ENCODE peak calls at places on chromosome 21, in six cellular contexts. H is aorta; A is lower lobe of right lung; Q is right lobe of liver; K is left lung; S is CD8-positive, alpha-beta memory T cell. G is an unnamed sample.

GRCh38 chr21:24910591-24910990 is 696.7 kb downstream of the MRPL39 start:
- DNase-seq in K (no peak), H (no peak), A (no peak), S (no peak), Q (no peak), G (no peak)

GRCh38 chr21:42974832-42975820 is 764 bp downstream of the PKNOX1 start:
- DNase-seq in A (peak; percentile 78), S (peak; percentile 64), H (peak; percentile 78), K (peak; percentile 89), Q (peak; percentile 79), G (peak; percentile 71)

GRCh38 chr21:16330340-16331319 is 600.8 kb downstream of the USP25 start:
- DNase-seq in H (no peak), S (no peak), A (no peak), Q (no peak), K (no peak), G (no peak)

GRCh38 chr21:17576080-17576835 is 36.4 kb downstream of the BTG3 start:
- DNase-seq in H (no peak), S (no peak), A (no peak), K (no peak), Q (no peak), G (no peak)

GRCh38 chr21:29190920-29191319 is 60.5 kb downstream of the MAP3K7CL start:
- DNase-seq in K (no peak), S (no peak), A (peak; percentile 59), Q (no peak), H (no peak), G (no peak)

GRCh38 chr21:40587786-40588353 is 259.1 kb downstream of the DSCAM start:
- DNase-seq in Q (no peak), K (no peak), A (no peak), H (no peak), S (no peak), G (no peak)

GRCh38 chr21:17526771-17527170 is 13.9 kb downstream of the CXADR start:
- DNase-seq in Q (no peak), K (no peak), A (no peak), S (no peak), H (no peak), G (no peak)

GRCh38 chr21:17610862-17611261 is 1.8 kb downstream of the BTG3 start:
- DNase-seq in Q (no peak), S (no peak), H (peak; percentile 43), A (no peak), K (peak; percentile 34), G (no peak)

GRCh38 chr21:28974531-28975227 is 18.0 kb downstream of the LTN1 start:
- DNase-seq in A (no peak), H (no peak), K (no peak), Q (no peak), S (no peak), G (no peak)

GRCh38 chr21:14754682-14755081 is 208.6 kb upstream of the SAMSN1 start:
- DNase-seq in S (no peak), Q (no peak), A (no peak), H (no peak), K (no peak), G (no peak)

GRCh38 chr21:26966978-26967913 is at the start of gene ADAMTS5:
- DNase-seq in A (peak; percentile 47), K (peak; percentile 77), S (no peak), Q (peak; percentile 42), H (peak; percentile 66), G (peak; percentile 33)
- H3K27me3 ChIP-seq in A (peaks cover 41% of the 10 kb centered on the region), K (peaks cover 72% of the 10 kb centered on the region), S (no peaks in the 10 kb centered on the region), Q (peaks cover 6% of the 10 kb centered on the region), H (no peaks in the 10 kb centered on the region), G (peaks cover 14% of the 10 kb centered on the region)

DNA sequence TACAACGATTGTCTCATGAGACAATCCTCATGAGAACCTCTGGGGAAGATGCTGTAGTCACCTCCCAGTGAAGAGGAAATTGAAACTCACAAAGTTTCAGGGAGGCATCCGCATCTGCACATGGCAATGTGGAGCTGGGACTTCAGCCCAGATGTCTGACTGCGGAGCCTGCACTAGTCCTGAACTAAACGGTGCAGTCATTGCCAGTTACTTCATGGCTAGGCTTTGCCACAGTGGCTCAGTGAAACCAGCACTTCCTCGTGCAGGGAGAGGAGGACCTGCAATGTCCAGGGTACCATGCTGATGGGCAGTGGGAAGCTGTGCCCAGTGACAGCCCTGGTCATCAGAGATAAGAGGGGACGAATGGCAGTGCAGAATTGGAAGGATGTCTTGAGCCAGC is 40.7 kb upstream of the ETS2 start:
- DNase-seq in K (no peak), Q (no peak), H (no peak), S (no peak), A (no peak), G (no peak)
- H3K27me3 ChIP-seq in K (no peaks in the 10 kb centered on the region), Q (no peaks in the 10 kb centered on the region), H (no peaks in the 10 kb centered on the region), S (no peaks in the 10 kb centered on the region), A (no peaks in the 10 kb centered on the region), G (no peaks in the 10 kb centered on the region)

DNA sequence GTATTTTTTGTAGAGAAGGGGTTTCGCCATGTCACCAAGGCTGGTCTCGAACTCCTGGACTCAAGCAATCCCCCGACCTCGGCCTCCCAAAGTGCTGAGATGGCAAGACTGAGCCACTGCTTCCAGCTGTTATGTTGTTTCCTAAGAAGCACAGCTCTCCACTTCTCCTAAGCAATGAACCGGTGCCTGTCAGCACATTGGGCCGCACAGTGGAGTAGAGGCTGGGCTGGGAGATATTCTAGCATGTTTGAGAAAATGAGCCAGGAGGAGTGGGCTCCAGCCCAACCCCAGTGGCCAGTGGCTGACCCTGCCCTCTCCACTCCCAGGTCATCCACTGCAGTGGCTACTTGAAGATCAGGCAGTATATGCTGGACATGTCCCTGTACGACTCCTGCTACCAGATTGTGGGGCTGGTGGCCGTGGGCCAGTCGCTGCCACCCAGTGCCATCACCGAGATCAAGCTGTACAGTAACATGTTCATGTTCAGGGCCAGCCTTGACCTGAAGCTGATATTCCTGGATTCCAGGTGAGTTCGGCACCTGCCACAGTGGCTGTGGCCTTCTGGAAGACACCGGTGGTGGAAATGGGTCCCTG is 27.0 kb downstream of the SIM2 start:
- DNase-seq in Q (no peak), A (no peak), S (no peak), H (no peak), K (no peak), G (no peak)
- H3K27me3 ChIP-seq in Q (no peaks in the 10 kb centered on the region), A (peaks cover 21% of the 10 kb centered on the region), S (peaks cover 4% of the 10 kb centered on the region), H (no peaks in the 10 kb centered on the region), K (peaks cover 37% of the 10 kb centered on the region), G (no peaks in the 10 kb centered on the region)

GRCh38 chr21:41743321-41744027 is 23.4 kb downstream of the RIPK4 start:
- DNase-seq in Q (no peak), S (no peak), A (no peak), K (no peak), H (no peak), G (no peak)
- H3K27me3 ChIP-seq in Q (no peaks in the 10 kb centered on the region), S (no peaks in the 10 kb centered on the region), A (peaks cover 3% of the 10 kb centered on the region), K (peaks cover 8% of the 10 kb centered on the region), H (no peaks in the 10 kb centered on the region), G (no peaks in the 10 kb centered on the region)

GRCh38 chr21:34970126-34970525 is 79.0 kb downstream of the RUNX1 start:
- DNase-seq in A (no peak), S (no peak), H (no peak), Q (no peak), K (no peak), G (no peak)
- H3K27me3 ChIP-seq in A (no peaks in the 10 kb centered on the region), S (no peaks in the 10 kb centered on the region), H (no peaks in the 10 kb centered on the region), Q (no peaks in the 10 kb centered on the region), K (no peaks in the 10 kb centered on the region), G (no peaks in the 10 kb centered on the region)

GRCh38 chr21:45980697-45981096 is 873 bp upstream of the COL6A1 start:
- DNase-seq in H (no peak), A (no peak), Q (no peak), K (no peak), S (no peak), G (no peak)

GRCh38 chr21:45979651-45980050 is 1.9 kb upstream of the COL6A1 start:
- DNase-seq in Q (no peak), K (peak; percentile 44), A (peak; percentile 19), H (peak; percentile 33), S (no peak), G (no peak)

GRCh38 chr21:45977396-45977795 is 4.2 kb upstream of the COL6A1 start:
- DNase-seq in S (no peak), H (peak; percentile 66), A (no peak), K (peak; percentile 58), Q (no peak), G (no peak)

GRCh38 chr21:45980271-45980670 is 1.3 kb upstream of the COL6A1 start:
- DNase-seq in A (no peak), Q (no peak), S (no peak), K (no peak), H (no peak), G (no peak)

DNA sequence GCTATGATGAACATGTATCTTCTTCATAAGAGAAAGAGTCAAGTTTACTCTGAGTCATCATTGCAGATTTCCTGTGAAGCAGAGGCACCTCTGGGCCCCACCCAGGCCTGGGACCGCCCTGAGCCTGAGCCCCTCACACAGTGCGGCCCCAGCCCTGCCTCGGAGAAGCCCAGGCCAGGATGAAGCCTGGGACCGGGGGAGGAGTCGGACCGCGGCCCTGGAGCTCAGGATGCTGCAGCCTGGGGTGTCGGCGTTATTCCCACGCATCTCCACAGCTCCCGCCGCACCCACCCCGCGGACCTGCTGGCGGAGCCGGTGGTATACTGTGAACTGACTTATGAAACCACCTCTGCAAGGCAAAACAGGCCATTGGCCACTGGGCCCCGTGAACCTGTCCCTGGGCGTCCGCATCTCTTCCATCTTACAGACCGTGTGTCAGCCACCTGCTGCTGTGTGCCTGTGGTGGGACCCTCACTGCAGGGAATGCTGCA is 2.4 kb upstream of the COL6A1 start:
- DNase-seq in H (peak; percentile 30), A (peak; percentile 42), Q (no peak), K (peak; percentile 72), S (no peak), G (no peak)
- H3K27me3 ChIP-seq in H (no peaks in the 10 kb centered on the region), A (peaks cover 18% of the 10 kb centered on the region), Q (peaks cover 6% of the 10 kb centered on the region), K (peaks cover 79% of the 10 kb centered on the region), S (peaks cover 11% of the 10 kb centered on the region), G (peaks cover 2% of the 10 kb centered on the region)

GRCh38 chr21:33069243-33069642 is 698 bp upstream of the OLIG1 start:
- DNase-seq in S (no peak), K (no peak), H (no peak), A (no peak), Q (no peak), G (no peak)
- H3K27me3 ChIP-seq in S (peaks cover 41% of the 10 kb centered on the region), K (peaks cover 94% of the 10 kb centered on the region), H (peaks cover 4% of the 10 kb centered on the region), A (peaks cover 90% of the 10 kb centered on the region), Q (peaks cover 37% of the 10 kb centered on the region), G (peaks cover 75% of the 10 kb centered on the region)

GRCh38 chr21:33109574-33110339 is 39.8 kb downstream of the OLIG1 start:
- DNase-seq in A (no peak), H (no peak), S (no peak), K (peak; percentile 88), Q (no peak), G (no peak)

GRCh38 chr21:33112151-33112550 is 42.2 kb downstream of the OLIG1 start:
- DNase-seq in A (no peak), H (no peak), Q (no peak), S (no peak), K (no peak), G (no peak)

GRCh38 chr21:33110340-33110715 is 40.4 kb downstream of the OLIG1 start:
- DNase-seq in K (no peak), S (no peak), A (no peak), Q (no peak), H (no peak), G (no peak)

GRCh38 chr21:33112670-33113596 is 43.0 kb downstream of the OLIG1 start:
- DNase-seq in Q (no peak), K (no peak), A (no peak), H (no peak), S (no peak), G (no peak)

GRCh38 chr21:33111577-33111976 is 41.6 kb downstream of the OLIG1 start:
- DNase-seq in A (no peak), H (no peak), S (no peak), Q (no peak), K (no peak), G (no peak)
- H3K27me3 ChIP-seq in A (peaks cover 66% of the 10 kb centered on the region), H (peaks cover 3% of the 10 kb centered on the region), S (peaks cover 15% of the 10 kb centered on the region), Q (peaks cover 19% of the 10 kb centered on the region), K (peaks cover 81% of the 10 kb centered on the region), G (no peaks in the 10 kb centered on the region)